ENCODE peak calls at places on chromosomes 6 and 20, in five cellular contexts. One of them, this sample, is unnamed.

GRCh38 chr20:19771031-19771430 is 13.0 kb downstream of the RIN2 start:
- DNase-seq in NCI-H2081 treated with DMSO at 0.1 percent for 48 hours: no peak
- DNase-seq in NCI-H2029 treated with DMSO at 0.1 percent for 48 hours: no peak
- DNase-seq in psoas muscle: no peak
- DNase-seq in GF-D8: no peak
- DNase-seq in this sample: no peak

GRCh38 chr6:129110687-129111343 is 227.9 kb downstream of the LAMA2 start:
- DNase-seq in NCI-H2029 treated with DMSO at 0.1 percent for 48 hours: no peak
- DNase-seq in psoas muscle: no peak
- DNase-seq in NCI-H2081 treated with DMSO at 0.1 percent for 48 hours: no peak
- DNase-seq in GF-D8: no peak
- DNase-seq in this sample: no peak

GRCh38 chr20:52994184-52994970 is 22.2 kb downstream of the TSHZ2 start:
- DNase-seq in GF-D8: no peak
- DNase-seq in NCI-H2081 treated with DMSO at 0.1 percent for 48 hours: no peak
- DNase-seq in psoas muscle: no peak
- DNase-seq in NCI-H2029 treated with DMSO at 0.1 percent for 48 hours: no peak
- DNase-seq in this sample: no peak

GRCh38 chr6:28802417-28803336 is 121.1 kb downstream of the TRIM27 start:
- DNase-seq in psoas muscle: no peak
- DNase-seq in GF-D8: no peak
- DNase-seq in NCI-H2029 treated with DMSO at 0.1 percent for 48 hours: no peak
- DNase-seq in NCI-H2081 treated with DMSO at 0.1 percent for 48 hours: no peak
- DNase-seq in this sample: no peak

GRCh38 chr20:48723308-48724264 is 104.2 kb downstream of the PREX1 start:
- DNase-seq in NCI-H2029 treated with DMSO at 0.1 percent for 48 hours: no peak
- DNase-seq in GF-D8: peak
- DNase-seq in psoas muscle: peak
- DNase-seq in NCI-H2081 treated with DMSO at 0.1 percent for 48 hours: no peak
- DNase-seq in this sample: no peak

GRCh38 chr6:128519132-128519930 is 1.1 kb downstream of the PTPRK start:
- DNase-seq in GF-D8: no peak
- DNase-seq in NCI-H2081 treated with DMSO at 0.1 percent for 48 hours: no peak
- DNase-seq in psoas muscle: peak
- DNase-seq in NCI-H2029 treated with DMSO at 0.1 percent for 48 hours: no peak
- DNase-seq in this sample: no peak

GRCh38 chr6:37516076-37516919 is 16.6 kb upstream of the CCDC167 start:
- DNase-seq in NCI-H2029 treated with DMSO at 0.1 percent for 48 hours: peak
- DNase-seq in NCI-H2081 treated with DMSO at 0.1 percent for 48 hours: no peak
- DNase-seq in psoas muscle: no peak
- DNase-seq in GF-D8: no peak
- DNase-seq in this sample: no peak

GRCh38 chr20:14062786-14063185 is 67.5 kb downstream of the MACROD2 start:
- DNase-seq in psoas muscle: no peak
- DNase-seq in NCI-H2029 treated with DMSO at 0.1 percent for 48 hours: peak
- DNase-seq in GF-D8: no peak
- DNase-seq in NCI-H2081 treated with DMSO at 0.1 percent for 48 hours: no peak
- DNase-seq in this sample: no peak

GRCh38 chr6:99013661-99014458 is 66.1 kb upstream of the FBXL4 start:
- DNase-seq in psoas muscle: no peak
- DNase-seq in GF-D8: peak
- DNase-seq in NCI-H2029 treated with DMSO at 0.1 percent for 48 hours: no peak
- DNase-seq in NCI-H2081 treated with DMSO at 0.1 percent for 48 hours: no peak
- DNase-seq in this sample: peak

GRCh38 chr6:45631396-45631795 is 253.7 kb upstream of the SUPT3H start:
- DNase-seq in GF-D8: peak
- DNase-seq in NCI-H2029 treated with DMSO at 0.1 percent for 48 hours: no peak
- DNase-seq in NCI-H2081 treated with DMSO at 0.1 percent for 48 hours: no peak
- DNase-seq in psoas muscle: no peak
- DNase-seq in this sample: no peak

GRCh38 chr20:61599061-61599930 is 347.2 kb downstream of the CDH4 start:
- DNase-seq in GF-D8: no peak
- DNase-seq in NCI-H2029 treated with DMSO at 0.1 percent for 48 hours: no peak
- DNase-seq in NCI-H2081 treated with DMSO at 0.1 percent for 48 hours: no peak
- DNase-seq in psoas muscle: no peak
- DNase-seq in this sample: no peak

GRCh38 chr6:1757133-1757532 is 147.4 kb downstream of the FOXC1 start:
- DNase-seq in NCI-H2029 treated with DMSO at 0.1 percent for 48 hours: peak
- DNase-seq in NCI-H2081 treated with DMSO at 0.1 percent for 48 hours: peak
- DNase-seq in psoas muscle: no peak
- DNase-seq in GF-D8: no peak
- DNase-seq in this sample: no peak

GRCh38 chr6:52904562-52905279 is 4.8 kb downstream of the GSTA3 start:
- DNase-seq in psoas muscle: no peak
- DNase-seq in NCI-H2029 treated with DMSO at 0.1 percent for 48 hours: no peak
- DNase-seq in NCI-H2081 treated with DMSO at 0.1 percent for 48 hours: no peak
- DNase-seq in GF-D8: no peak
- DNase-seq in this sample: no peak

GRCh38 chr20:62056975-62057374 is 8.7 kb downstream of the TAF4 start:
- DNase-seq in NCI-H2081 treated with DMSO at 0.1 percent for 48 hours: no peak
- DNase-seq in psoas muscle: no peak
- DNase-seq in NCI-H2029 treated with DMSO at 0.1 percent for 48 hours: no peak
- DNase-seq in GF-D8: no peak
- DNase-seq in this sample: no peak

GRCh38 chr20:9467995-9468394 is 46.4 kb upstream of the LAMP5 start:
- DNase-seq in NCI-H2081 treated with DMSO at 0.1 percent for 48 hours: no peak
- DNase-seq in psoas muscle: no peak
- DNase-seq in GF-D8: no peak
- DNase-seq in NCI-H2029 treated with DMSO at 0.1 percent for 48 hours: no peak
- DNase-seq in this sample: no peak

GRCh38 chr20:20362774-20363435 is 5.0 kb upstream of the INSM1 start:
- DNase-seq in GF-D8: no peak
- DNase-seq in NCI-H2081 treated with DMSO at 0.1 percent for 48 hours: peak
- DNase-seq in psoas muscle: no peak
- DNase-seq in NCI-H2029 treated with DMSO at 0.1 percent for 48 hours: peak
- DNase-seq in this sample: no peak

GRCh38 chr20:23244916-23245552 is 105.6 kb upstream of the NXT1 start:
- DNase-seq in psoas muscle: no peak
- DNase-seq in GF-D8: no peak
- DNase-seq in NCI-H2029 treated with DMSO at 0.1 percent for 48 hours: no peak
- DNase-seq in NCI-H2081 treated with DMSO at 0.1 percent for 48 hours: no peak
- DNase-seq in this sample: no peak

GRCh38 chr6:34027445-34027936 is 118.4 kb downstream of the GRM4 start:
- DNase-seq in GF-D8: no peak
- DNase-seq in NCI-H2081 treated with DMSO at 0.1 percent for 48 hours: no peak
- DNase-seq in psoas muscle: peak
- DNase-seq in NCI-H2029 treated with DMSO at 0.1 percent for 48 hours: peak
- DNase-seq in this sample: no peak

GRCh38 chr6:1485678-1486077 is 96.3 kb downstream of the FOXF2 start:
- DNase-seq in GF-D8: no peak
- DNase-seq in NCI-H2081 treated with DMSO at 0.1 percent for 48 hours: no peak
- DNase-seq in psoas muscle: no peak
- DNase-seq in NCI-H2029 treated with DMSO at 0.1 percent for 48 hours: no peak
- DNase-seq in this sample: no peak

GRCh38 chr20:15346657-15347280 is 1009.4 kb upstream of the FLRT3 start:
- DNase-seq in NCI-H2029 treated with DMSO at 0.1 percent for 48 hours: no peak
- DNase-seq in NCI-H2081 treated with DMSO at 0.1 percent for 48 hours: no peak
- DNase-seq in psoas muscle: no peak
- DNase-seq in GF-D8: no peak
- DNase-seq in this sample: no peak

GRCh38 chr6:106309766-106310373 is 15.7 kb downstream of the ATG5 start:
- DNase-seq in GF-D8: no peak
- DNase-seq in NCI-H2081 treated with DMSO at 0.1 percent for 48 hours: no peak
- DNase-seq in NCI-H2029 treated with DMSO at 0.1 percent for 48 hours: peak
- DNase-seq in psoas muscle: no peak
- DNase-seq in this sample: no peak

GRCh38 chr6:112683926-112684325 is 336.8 kb downstream of the RFPL4B start:
- DNase-seq in psoas muscle: no peak
- DNase-seq in GF-D8: no peak
- DNase-seq in NCI-H2081 treated with DMSO at 0.1 percent for 48 hours: no peak
- DNase-seq in NCI-H2029 treated with DMSO at 0.1 percent for 48 hours: no peak
- DNase-seq in this sample: peak

GRCh38 chr6:34601706-34602105 is 45.6 kb upstream of the SPDEF start:
- DNase-seq in NCI-H2029 treated with DMSO at 0.1 percent for 48 hours: peak
- DNase-seq in psoas muscle: peak
- DNase-seq in GF-D8: no peak
- DNase-seq in NCI-H2081 treated with DMSO at 0.1 percent for 48 hours: peak
- DNase-seq in this sample: no peak

GRCh38 chr6:38865521-38866174 is 150.5 kb downstream of the DNAH8 start:
- DNase-seq in GF-D8: no peak
- DNase-seq in psoas muscle: no peak
- DNase-seq in NCI-H2081 treated with DMSO at 0.1 percent for 48 hours: no peak
- DNase-seq in NCI-H2029 treated with DMSO at 0.1 percent for 48 hours: no peak
- DNase-seq in this sample: no peak

GRCh38 chr20:15278041-15278440 is 940.6 kb upstream of the FLRT3 start:
- DNase-seq in psoas muscle: no peak
- DNase-seq in GF-D8: no peak
- DNase-seq in NCI-H2029 treated with DMSO at 0.1 percent for 48 hours: no peak
- DNase-seq in NCI-H2081 treated with DMSO at 0.1 percent for 48 hours: no peak
- DNase-seq in this sample: no peak

GRCh38 chr20:5774438-5774837 is 24.2 kb downstream of the SHLD1 start:
- DNase-seq in psoas muscle: no peak
- DNase-seq in NCI-H2029 treated with DMSO at 0.1 percent for 48 hours: no peak
- DNase-seq in GF-D8: no peak
- DNase-seq in NCI-H2081 treated with DMSO at 0.1 percent for 48 hours: peak
- DNase-seq in this sample: no peak

GRCh38 chr20:53608456-53609413 is 15.1 kb upstream of the ZNF217 start:
- DNase-seq in psoas muscle: peak
- DNase-seq in NCI-H2029 treated with DMSO at 0.1 percent for 48 hours: no peak
- DNase-seq in GF-D8: no peak
- DNase-seq in NCI-H2081 treated with DMSO at 0.1 percent for 48 hours: no peak
- DNase-seq in this sample: no peak

GRCh38 chr20:25247100-25247665 is 702 bp upstream of the PYGB start:
- DNase-seq in GF-D8: peak
- DNase-seq in NCI-H2029 treated with DMSO at 0.1 percent for 48 hours: no peak
- DNase-seq in NCI-H2081 treated with DMSO at 0.1 percent for 48 hours: no peak
- DNase-seq in psoas muscle: peak
- DNase-seq in this sample: no peak

GRCh38 chr6:53624491-53624890 is 41.1 kb downstream of the KLHL31 start:
- DNase-seq in NCI-H2081 treated with DMSO at 0.1 percent for 48 hours: no peak
- DNase-seq in NCI-H2029 treated with DMSO at 0.1 percent for 48 hours: peak
- DNase-seq in GF-D8: no peak
- DNase-seq in psoas muscle: no peak
- DNase-seq in this sample: no peak

GRCh38 chr20:63028461-63028921 is 21.7 kb upstream of the BHLHE23 start:
- DNase-seq in NCI-H2081 treated with DMSO at 0.1 percent for 48 hours: no peak
- DNase-seq in NCI-H2029 treated with DMSO at 0.1 percent for 48 hours: no peak
- DNase-seq in psoas muscle: peak
- DNase-seq in GF-D8: no peak
- DNase-seq in this sample: no peak

GRCh38 chr20:37347891-37348642 is 2.1 kb downstream of the SRC start:
- DNase-seq in GF-D8: no peak
- DNase-seq in NCI-H2029 treated with DMSO at 0.1 percent for 48 hours: no peak
- DNase-seq in psoas muscle: no peak
- DNase-seq in NCI-H2081 treated with DMSO at 0.1 percent for 48 hours: no peak
- DNase-seq in this sample: no peak

This sample was measured in AG04449.